ENCODE peak calls at places on chromosomes 16 and 17, in four cellular contexts. W is trophoblast cell, H is neuronal stem cell, Y is mesendoderm. T is an unnamed sample.

GRCh38 chr16:19020689-19021088 is 37.0 kb downstream of the TMC7 start:
- DNase-seq in W (no peak), Y (no peak), H (no peak), T (no peak)

GRCh38 chr16:31427441-31428276 is 501 bp downstream of the COX6A2 start:
- DNase-seq in W (peak; percentile 72), Y (no peak), H (no peak), T (peak; percentile 61)

GRCh38 chr17:31294839-31295488 is 2.1 kb downstream of the OMG start:
- DNase-seq in W (peak; percentile 74), Y (no peak), H (no peak), T (no peak)

GRCh38 chr17:35931794-35932419 is 1.3 kb upstream of the RDM1 start:
- DNase-seq in W (no peak), Y (no peak), H (no peak), T (no peak)

GRCh38 chr16:84088695-84089395 is 27.9 kb downstream of the MBTPS1 start:
- DNase-seq in Y (peak; percentile 19), H (no peak), W (no peak), T (no peak)

GRCh38 chr17:4953461-4953961 is 2.6 kb downstream of the ENO3 start:
- DNase-seq in H (no peak), W (no peak), Y (no peak), T (no peak)

GRCh38 chr17:79651751-79652150 is 40.9 kb upstream of the RBFOX3 start:
- DNase-seq in W (no peak), Y (no peak), H (no peak), T (peak; percentile 28)

GRCh38 chr16:84322749-84323148 is 28.1 kb downstream of the WFDC1 start:
- DNase-seq in H (no peak), W (no peak), Y (no peak), T (no peak)

GRCh38 chr17:75003070-75003956 is 9.2 kb upstream of the MRPL58 start:
- DNase-seq in W (no peak), H (no peak), Y (no peak), T (no peak)

GRCh38 chr16:11681526-11681925 is 13.3 kb downstream of the SNN start:
- DNase-seq in W (no peak), H (no peak), Y (no peak), T (no peak)

GRCh38 chr16:26816885-26817571 is 249.7 kb upstream of the C16orf82 start:
- DNase-seq in Y (no peak), H (no peak), W (no peak), T (no peak)

GRCh38 chr17:55576237-55576998 is 65.2 kb upstream of the SMIM36 start:
- DNase-seq in W (peak; percentile 19), H (no peak), Y (peak; percentile 16), T (no peak)

GRCh38 chr17:75487351-75488070 is 27.8 kb downstream of the CASKIN2 start:
- DNase-seq in W (no peak), Y (peak; percentile 41), H (no peak), T (no peak)

GRCh38 chr16:58679763-58680162 is 4.8 kb downstream of the SLC38A7 start:
- DNase-seq in Y (no peak), W (no peak), H (no peak), T (no peak)

GRCh38 chr16:66044616-66045015 is 321.9 kb upstream of the CDH5 start:
- DNase-seq in Y (no peak), H (no peak), W (no peak), T (no peak)

GRCh38 chr17:3534881-3535252 is 22.7 kb downstream of the TRPV3 start:
- DNase-seq in W (no peak), Y (peak; percentile 87), H (no peak), T (no peak)

GRCh38 chr16:85234310-85235235 is 122.3 kb upstream of the CIBAR2 start:
- DNase-seq in Y (peak; percentile 98), W (peak; percentile 57), H (peak; percentile 91), T (peak; percentile 74)

GRCh38 chr16:57091990-57092785 is at the start of gene CPNE2:
- DNase-seq in Y (peak; percentile 45), H (peak; percentile 45), W (peak; percentile 48), T (no peak)

GRCh38 chr16:57100445-57100844 is 8.1 kb downstream of the CPNE2 start:
- DNase-seq in W (no peak), H (no peak), Y (no peak), T (no peak)

GRCh38 chr16:68228652-68229051 is 7.3 kb downstream of the ESRP2 start:
- DNase-seq in W (no peak), Y (no peak), H (no peak), T (no peak)

GRCh38 chr16:81600275-81600674 is 155.7 kb downstream of the CMIP start:
- DNase-seq in Y (peak; percentile 66), H (peak; percentile 31), W (peak; percentile 97), T (no peak)

GRCh38 chr17:79921411-79922160 is 82.3 kb upstream of the CBX4 start:
- DNase-seq in Y (no peak), H (no peak), W (no peak), T (no peak)

GRCh38 chr17:67534941-67535340 is 157.9 kb downstream of the PITPNC1 start:
- DNase-seq in W (no peak), H (no peak), Y (peak; percentile 55), T (no peak)

GRCh38 chr17:5500804-5501391 is 14.5 kb downstream of the MIS12 start:
- DNase-seq in H (peak; percentile 95), W (peak; percentile 79), Y (peak; percentile 98), T (peak; percentile 98)

GRCh38 chr17:34645636-34646035 is 66.3 kb downstream of the TMEM132E start:
- DNase-seq in H (no peak), W (no peak), Y (no peak), T (no peak)

GRCh38 chr17:56897646-56898424 is 16.0 kb downstream of the TRIM25 start:
- DNase-seq in Y (no peak), H (no peak), W (no peak), T (no peak)

GRCh38 chr17:80477647-80478478 is 1.5 kb upstream of the NPTX1 start:
- DNase-seq in H (no peak), Y (peak; percentile 74), W (peak; percentile 53), T (peak; percentile 82)

GRCh38 chr16:15898654-15899053 is 10.3 kb upstream of the CEP20 start:
- DNase-seq in H (no peak), W (no peak), Y (no peak), T (no peak)

GRCh38 chr16:15897386-15897785 is 9.0 kb upstream of the CEP20 start:
- DNase-seq in H (no peak), W (no peak), Y (no peak), T (no peak)

GRCh38 chr16:15891508-15891907 is 3.1 kb upstream of the CEP20 start:
- DNase-seq in W (no peak), Y (no peak), H (no peak), T (no peak)

GRCh38 chr16:15897834-15898254 is 9.4 kb upstream of the CEP20 start:
- DNase-seq in H (no peak), Y (no peak), W (no peak), T (no peak)

GRCh38 chr16:15894571-15895358 is 6.4 kb upstream of the CEP20 start:
- DNase-seq in H (no peak), W (peak; percentile 59), Y (no peak), T (no peak)
- H2AK5ac ChIP-seq in H (no peak overlapping the region), W (no peak overlapping the region), Y (no peak overlapping the region), T (no peak overlapping the region)

GRCh38 chr17:40551874-40552768 is 13.2 kb downstream of the CCR7 start:
- DNase-seq in W (no peak), H (no peak), Y (no peak), T (no peak)
- H2AK5ac ChIP-seq in W (peak overlapping the region; percentile 61), H (no peak overlapping the region), Y (no peak overlapping the region), T (no peak overlapping the region)

GRCh38 chr17:72474243-72474642 is 353.4 kb downstream of the SOX9 start:
- DNase-seq in Y (no peak), H (no peak), W (no peak), T (no peak)

GRCh38 chr17:72472116-72472515 is 351.3 kb downstream of the SOX9 start:
- DNase-seq in W (no peak), Y (no peak), H (no peak), T (no peak)

GRCh38 chr17:72467841-72468653 is 347.2 kb downstream of the SOX9 start:
- DNase-seq in H (no peak), Y (peak; percentile 66), W (peak; percentile 26), T (no peak)

GRCh38 chr17:72470338-72471133 is 349.7 kb downstream of the SOX9 start:
- DNase-seq in W (no peak), Y (no peak), H (no peak), T (no peak)

DNA sequence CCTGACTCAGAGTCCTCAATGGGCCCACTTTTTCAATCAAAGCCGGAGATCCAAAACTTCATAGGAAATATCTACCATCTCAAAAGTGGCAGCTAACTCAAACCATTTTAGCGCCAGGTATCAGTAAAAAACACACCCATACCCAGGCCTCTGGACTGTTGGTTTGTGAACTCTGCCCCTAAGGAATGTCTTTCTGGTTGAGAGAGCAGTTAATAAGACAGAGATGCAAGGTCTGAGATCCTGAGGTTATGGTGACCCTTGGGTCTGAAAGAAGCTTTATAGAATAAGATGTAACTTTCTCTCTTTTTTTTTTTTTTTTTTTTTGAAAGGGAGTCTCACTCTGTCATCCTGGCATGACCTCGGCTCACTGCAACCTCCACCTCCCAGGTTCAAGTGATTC is 350.5 kb downstream of the SOX9 start:
- DNase-seq in Y (no peak), W (no peak), H (no peak), T (no peak)
- H2AK5ac ChIP-seq in Y (no peak overlapping the region), W (no peak overlapping the region), H (no peak overlapping the region), T (no peak overlapping the region)

DNA sequence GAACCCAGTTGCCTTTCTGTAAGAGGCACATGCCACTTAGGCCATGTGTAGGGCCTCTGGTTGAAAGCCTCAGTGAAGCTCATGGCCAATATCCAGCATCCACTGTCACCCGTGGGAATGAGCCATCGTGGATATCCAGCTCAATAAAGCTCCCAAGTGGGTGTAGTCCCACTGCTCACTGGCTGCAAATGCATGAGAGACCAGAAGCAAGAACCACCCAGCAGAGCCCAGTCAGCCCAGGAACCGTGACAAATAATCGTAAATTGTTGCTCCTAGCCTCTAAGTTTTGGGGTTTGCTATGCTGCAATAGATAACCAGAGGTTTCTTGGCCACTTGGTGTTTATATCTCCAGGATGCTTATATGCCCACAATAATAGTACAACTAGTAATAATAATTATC is 33.7 kb downstream of the GPR139 start:
- DNase-seq in H (no peak), Y (no peak), W (no peak), T (no peak)
- H2AK5ac ChIP-seq in H (no peak overlapping the region), Y (no peak overlapping the region), W (no peak overlapping the region), T (peak overlapping the region; percentile 4)

DNA sequence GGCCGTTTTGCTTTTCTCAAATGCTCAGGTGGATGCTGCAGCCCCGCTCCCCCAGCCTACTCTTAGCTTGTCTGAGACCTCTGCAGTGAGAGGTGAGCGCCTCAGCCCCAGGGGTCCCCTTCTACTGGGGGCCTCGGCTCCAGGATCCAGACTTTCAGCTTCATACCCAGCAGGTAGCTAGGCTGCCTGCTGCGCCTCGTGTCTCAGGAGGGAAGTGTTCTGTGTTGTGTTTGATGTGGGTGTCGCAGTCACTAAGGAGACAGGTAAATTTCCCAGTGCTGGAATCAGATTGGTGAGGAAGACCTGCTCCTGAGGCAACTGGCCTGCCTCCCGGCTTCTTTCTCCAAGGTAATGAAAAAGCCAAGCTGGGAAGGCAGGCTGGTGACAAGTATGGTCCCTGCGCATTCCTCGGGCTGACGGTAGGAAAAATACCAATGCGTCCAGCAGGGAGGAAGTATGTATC is 604.0 kb upstream of the SALL1 start:
- DNase-seq in W (no peak), H (no peak), Y (peak; percentile 62), T (no peak)
- H2AK5ac ChIP-seq in W (no peak overlapping the region), H (no peak overlapping the region), Y (no peak overlapping the region), T (no peak overlapping the region)

GRCh38 chr17:50956409-50956749 is 90.2 kb upstream of the TOB1 start:
- DNase-seq in W (no peak), Y (no peak), H (no peak), T (no peak)
- H2AK5ac ChIP-seq in W (peak overlapping the region; percentile 55), Y (no peak overlapping the region), H (no peak overlapping the region), T (no peak overlapping the region)

GRCh38 chr16:642189-643049 is 791 bp downstream of the MCRIP2 start:
- DNase-seq in Y (peak; percentile 23), H (no peak), W (peak; percentile 57), T (peak; percentile 73)
- H2AK5ac ChIP-seq in Y (no peak overlapping the region), H (peak overlapping the region; percentile 47), W (peak overlapping the region; percentile 10), T (no peak overlapping the region)

T was measured in H1.